ENCODE peak calls at places on chromosomes 7 and 10, in five cellular contexts. S, U, F, L and C are unnamed samples.

GRCh38 chr10:108709927-108710722 is 1213.2 kb downstream of the XPNPEP1 start:
- DNase-seq in S (no peak), U (no peak), F (no peak), L (no peak), C (no peak)

GRCh38 chr7:102451371-102452054 is 13.2 kb downstream of the ALKBH4 start:
- DNase-seq in S (peak; percentile 63), U (no peak), F (peak; percentile 27), L (no peak), C (no peak)

GRCh38 chr10:17412323-17412722 is 42.1 kb downstream of the ST8SIA6 start:
- DNase-seq in S (no peak), U (no peak), F (no peak), L (no peak), C (no peak)

GRCh38 chr10:6136215-6137201 is 47.7 kb downstream of the RBM17 start:
- DNase-seq in S (no peak), U (no peak), F (peak; percentile 82), L (no peak), C (no peak)

GRCh38 chr10:80485410-80486135 is 31.5 kb downstream of the TSPAN14 start:
- DNase-seq in S (no peak), U (no peak), F (no peak), L (no peak), C (no peak)

GRCh38 chr7:55493416-55493815 is 78.9 kb downstream of the VOPP1 start:
- DNase-seq in S (no peak), U (no peak), F (peak; percentile 28), L (no peak), C (no peak)

GRCh38 chr7:29102554-29103151 is 43.7 kb downstream of the CPVL start:
- DNase-seq in S (peak; percentile 75), U (peak; percentile 72), F (peak; percentile 55), L (no peak), C (no peak)

GRCh38 chr7:150335101-150335773 is 6.2 kb downstream of the RARRES2 start:
- DNase-seq in S (no peak), U (peak; percentile 76), F (peak; percentile 85), L (no peak), C (no peak)

GRCh38 chr7:87059525-87060287 is at the start of gene ELAPOR2:
- DNase-seq in S (peak; percentile 92), U (peak; percentile 61), F (peak; percentile 46), L (peak; percentile 71), C (peak; percentile 39)

GRCh38 chr7:104627516-104627915 is 299.1 kb downstream of the LHFPL3 start:
- DNase-seq in S (peak; percentile 85), U (no peak), F (peak; percentile 15), L (no peak), C (no peak)

GRCh38 chr7:82562716-82563404 is 119.3 kb upstream of the CACNA2D1 start:
- DNase-seq in S (no peak), U (no peak), F (peak; percentile 82), L (no peak), C (no peak)

GRCh38 chr10:30495687-30496086 is 61.7 kb downstream of the MAP3K8 start:
- DNase-seq in S (no peak), U (no peak), F (peak; percentile 40), L (no peak), C (no peak)

GRCh38 chr10:77392236-77392721 is 245.3 kb downstream of the KCNMA1 start:
- DNase-seq in S (no peak), U (peak; percentile 63), F (peak; percentile 57), L (no peak), C (no peak)

GRCh38 chr7:75737856-75738603 is 711 bp downstream of the HIP1 start:
- DNase-seq in S (peak; percentile 28), U (no peak), F (peak; percentile 13), L (no peak), C (no peak)

GRCh38 chr7:142371586-142372377 is 113.9 kb upstream of the PRSS58 start:
- DNase-seq in S (no peak), U (no peak), F (peak; percentile 21), L (no peak), C (no peak)

GRCh38 chr7:101559586-101559985 is 69.5 kb downstream of the MYL10 start:
- DNase-seq in S (no peak), U (peak; percentile 3), F (no peak), L (no peak), C (no peak)

GRCh38 chr10:19817251-19818046 is 1.2 kb downstream of the PLXDC2 start:
- DNase-seq in S (peak; percentile 47), U (peak; percentile 36), F (peak; percentile 32), L (no peak), C (no peak)

GRCh38 chr10:132793871-132794849 is 8.2 kb upstream of the NKX6-2 start:
- DNase-seq in S (no peak), U (no peak), F (no peak), L (no peak), C (no peak)

GRCh38 chr10:34794835-34795234 is 20.3 kb downstream of the PARD3 start:
- DNase-seq in S (no peak), U (no peak), F (no peak), L (no peak), C (no peak)

GRCh38 chr10:1059902-1060301 is 3.7 kb downstream of the WDR37 start:
- DNase-seq in S (no peak), U (no peak), F (no peak), L (no peak), C (no peak)

GRCh38 chr10:30056767-30057355 is 2.5 kb downstream of the JCAD start:
- DNase-seq in S (peak; percentile 60), U (no peak), F (peak; percentile 33), L (no peak), C (no peak)

GRCh38 chr7:124723012-124723411 is 42.6 kb downstream of the GPR37 start:
- DNase-seq in S (no peak), U (no peak), F (peak; percentile 62), L (no peak), C (no peak)

GRCh38 chr10:47335906-47336305 is 12.3 kb upstream of the RBP3 start:
- DNase-seq in S (no peak), U (no peak), F (no peak), L (no peak), C (no peak)

GRCh38 chr10:99944860-99945259 is 64.9 kb downstream of the DNMBP start:
- DNase-seq in S (no peak), U (no peak), F (no peak), L (no peak), C (no peak)

GRCh38 chr7:139995034-139995915 is 67.5 kb downstream of the PARP12 start:
- DNase-seq in S (peak; percentile 36), U (peak; percentile 30), F (peak; percentile 23), L (no peak), C (peak; percentile 64)

GRCh38 chr10:95605163-95605562 is 44.0 kb upstream of the SORBS1 start:
- DNase-seq in S (peak; percentile 77), U (peak; percentile 75), F (peak; percentile 4), L (no peak), C (no peak)

GRCh38 chr10:91163709-91164474 is 56.6 kb upstream of the PCGF5 start:
- DNase-seq in S (peak; percentile 23), U (peak; percentile 77), F (peak; percentile 80), L (peak; percentile 57), C (no peak)

GRCh38 chr7:138869353-138869752 is 71.4 kb upstream of the ATP6V0A4 start:
- DNase-seq in S (no peak), U (no peak), F (no peak), L (no peak), C (no peak)

GRCh38 chr7:84735021-84735420 is 451.8 kb downstream of the SEMA3D start:
- DNase-seq in S (no peak), U (no peak), F (peak; percentile 32), L (no peak), C (no peak)

GRCh38 chr7:7693881-7694280 is 24.5 kb downstream of the RPA3 start:
- DNase-seq in S (no peak), U (no peak), F (peak; percentile 93), L (no peak), C (no peak)

GRCh38 chr7:22896917-22897316 is 74.3 kb upstream of the TOMM7 start:
- DNase-seq in S (no peak), U (no peak), F (no peak), L (no peak), C (no peak)

GRCh38 chr10:78952686-78953085 is 116.1 kb upstream of the ZMIZ1 start:
- DNase-seq in S (no peak), U (peak; percentile 56), F (peak; percentile 85), L (no peak), C (no peak)

DNA sequence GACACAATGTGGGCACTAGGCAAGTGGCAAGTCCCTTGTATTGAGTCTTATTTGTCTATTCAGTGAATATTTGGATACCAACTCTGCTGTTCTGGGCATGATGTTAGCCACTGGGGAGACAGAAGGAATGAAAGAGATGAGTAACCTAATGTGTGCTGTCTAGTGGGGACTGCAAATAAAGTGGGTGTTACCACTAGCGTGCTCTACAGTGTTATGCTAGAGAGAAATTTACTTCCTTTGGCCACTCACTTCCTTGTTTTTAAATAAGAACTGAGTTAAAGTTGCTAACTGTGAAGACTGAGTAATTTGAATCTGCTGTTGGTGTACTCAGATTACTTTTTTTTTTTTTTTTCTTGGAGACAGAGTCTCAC is 69.6 kb downstream of the KIAA1217 start:
- DNase-seq in S (no peak), U (no peak), F (peak; percentile 67), L (no peak), C (no peak)
- H3K27ac ChIP-seq in S (peak overlapping the region; percentile 48), U (no peak overlapping the region), F (no peak overlapping the region), L (no peak overlapping the region), C (no peak overlapping the region)

DNA sequence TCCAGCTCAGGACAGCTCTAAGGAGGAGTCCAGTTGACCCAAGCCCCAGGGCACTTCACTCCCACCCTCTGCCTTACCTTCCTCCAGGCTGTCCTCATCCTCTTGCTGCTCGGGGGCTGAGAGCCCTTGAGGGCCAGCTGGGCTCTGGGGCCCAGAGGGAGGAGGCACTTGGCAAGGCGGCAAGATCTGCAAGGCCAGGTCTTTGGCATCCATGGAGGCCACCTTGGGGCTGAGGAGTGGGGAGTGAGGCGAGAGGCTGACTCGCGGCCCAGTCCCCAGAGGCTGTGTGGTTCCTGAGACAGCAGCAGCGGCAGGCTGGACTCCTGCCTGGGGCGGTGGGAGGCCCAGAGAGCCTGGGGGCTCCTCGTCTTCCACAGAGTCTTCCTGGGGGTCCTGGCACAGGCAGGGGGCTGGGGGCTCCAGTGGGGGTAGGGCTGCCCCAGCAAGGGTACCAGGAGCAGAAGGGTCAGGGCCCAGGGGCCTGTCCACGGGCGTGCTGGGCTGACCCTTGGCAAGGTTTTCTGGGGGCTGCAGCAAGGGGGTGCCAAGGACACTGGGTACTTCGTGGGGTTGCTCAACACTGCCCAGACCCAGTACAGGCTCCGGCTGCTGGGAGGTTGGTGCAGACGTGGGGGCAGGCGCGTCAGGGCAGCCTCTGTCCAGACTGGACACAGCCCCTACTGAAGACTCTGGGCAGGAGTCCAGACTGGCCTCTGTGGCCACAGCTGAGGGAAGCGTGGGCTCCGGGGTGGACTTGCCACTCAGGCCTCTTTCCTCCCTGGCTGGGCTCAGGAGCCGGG is 6.5 kb downstream of the NACAD start:
- DNase-seq in S (no peak), U (no peak), F (peak; percentile 17), L (no peak), C (peak; percentile 41)
- H3K27ac ChIP-seq in S (no peak overlapping the region), U (no peak overlapping the region), F (no peak overlapping the region), L (no peak overlapping the region), C (peak overlapping the region; percentile 84)

GRCh38 chr10:114685456-114685855 is 27.4 kb upstream of the ABLIM1 start:
- DNase-seq in S (peak; percentile 39), U (no peak), F (no peak), L (no peak), C (no peak)
- H3K27ac ChIP-seq in S (peak overlapping the region; percentile 56), U (peak overlapping the region; percentile 84), F (peak overlapping the region; percentile 34), L (no peak overlapping the region), C (no peak overlapping the region)

DNA sequence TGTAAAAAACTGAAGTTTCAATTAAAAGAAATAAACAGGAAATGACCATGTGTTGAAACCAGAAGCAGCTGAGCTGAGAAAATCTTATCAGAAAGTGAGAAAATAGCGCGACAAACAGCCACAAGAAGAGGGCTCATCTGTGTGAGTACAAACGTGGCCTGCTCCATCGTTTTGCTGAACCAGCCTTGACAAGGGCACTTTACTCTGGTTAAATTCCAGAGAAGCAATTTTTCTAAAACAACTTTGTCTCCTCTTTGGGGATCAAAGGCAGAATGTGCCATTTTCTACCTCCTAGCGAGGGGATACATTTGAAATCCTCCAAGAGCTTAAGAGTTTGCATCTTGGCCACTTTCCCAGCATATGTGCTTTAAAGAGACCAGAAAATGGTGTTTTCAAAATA is 51.3 kb upstream of the VIPR2 start:
- DNase-seq in S (no peak), U (no peak), F (no peak), L (peak; percentile 28), C (no peak)
- H3K27ac ChIP-seq in S (no peak overlapping the region), U (peak overlapping the region; percentile 58), F (no peak overlapping the region), L (peak overlapping the region; percentile 12), C (no peak overlapping the region)